ENCODE peak calls at places on chromosomes 2 and 18, in nine cellular contexts. T, G, Z, V, U, Q, L, S and A are unnamed samples.

GRCh38 chr18:24544141-24544498 is 83.7 kb downstream of the HRH4 start:
- DNase-seq in S (no peak), L (no peak), G (no peak), Q (no peak), T (no peak), U (peak), Z (no peak), V (no peak), A (no peak)

GRCh38 chr18:23547306-23547705 is 39.0 kb downstream of the NPC1 start:
- DNase-seq in Q (no peak), T (no peak), S (no peak), L (no peak), G (no peak), Z (no peak), V (no peak), U (no peak), A (no peak)

GRCh38 chr2:127570282-127571250 is 35.1 kb downstream of the MYO7B start:
- DNase-seq in S (peak), G (no peak), U (no peak), Q (no peak), L (no peak), Z (no peak), T (no peak), V (no peak), A (no peak)

GRCh38 chr2:8682719-8683667 is 1.1 kb downstream of the ID2 start:
- DNase-seq in U (peak), Q (peak), Z (no peak), G (peak), T (peak), L (no peak), V (no peak), S (peak), A (no peak)

GRCh38 chr2:375947-376307 is 88.0 kb upstream of the ALKAL2 start:
- DNase-seq in Z (no peak), Q (no peak), V (no peak), U (no peak), L (no peak), G (no peak), T (no peak), S (no peak), A (no peak)

GRCh38 chr18:60358516-60358915 is 14.1 kb downstream of the MC4R start:
- DNase-seq in L (no peak), U (no peak), T (no peak), V (no peak), G (no peak), Q (no peak), S (peak), Z (no peak), A (no peak)

GRCh38 chr18:13532406-13533075 is 193.8 kb downstream of the FAM210A start:
- DNase-seq in Q (no peak), V (no peak), L (no peak), Z (no peak), T (no peak), U (no peak), S (no peak), G (no peak), A (no peak)

GRCh38 chr2:19457809-19458208 is 99.4 kb upstream of the OSR1 start:
- DNase-seq in Q (no peak), T (no peak), L (no peak), U (no peak), S (no peak), G (no peak), V (no peak), Z (no peak), A (no peak)

GRCh38 chr2:36468463-36469266 is 113.1 kb downstream of the CRIM1 start:
- DNase-seq in V (no peak), U (no peak), Q (no peak), G (no peak), L (no peak), S (peak), Z (no peak), T (no peak), A (no peak)

GRCh38 chr18:46054956-46055831 is 16.9 kb downstream of the PSTPIP2 start:
- DNase-seq in T (no peak), G (no peak), Q (no peak), S (no peak), U (no peak), V (no peak), Z (no peak), L (no peak), A (no peak)

GRCh38 chr2:182980652-182981051 is 57.6 kb downstream of the NCKAP1 start:
- DNase-seq in U (no peak), G (no peak), L (no peak), V (no peak), Q (no peak), Z (no peak), T (no peak), S (no peak), A (no peak)

GRCh38 chr2:157900203-157900602 is 24.1 kb upstream of the ACVR1 start:
- DNase-seq in T (no peak), G (no peak), U (no peak), Q (no peak), L (no peak), Z (no peak), V (no peak), S (peak), A (no peak)

GRCh38 chr2:126834006-126834659 is 64.6 kb upstream of the TEX51 start:
- DNase-seq in T (no peak), U (no peak), Q (no peak), L (no peak), S (no peak), Z (no peak), V (no peak), G (no peak), A (no peak)

GRCh38 chr2:50952596-50952995 is 79.3 kb downstream of the NRXN1 start:
- DNase-seq in L (no peak), T (no peak), Q (no peak), S (peak), U (no peak), Z (no peak), V (no peak), G (no peak), A (no peak)

GRCh38 chr2:133004623-133005022 is 334.6 kb upstream of the LYPD1 start:
- DNase-seq in V (no peak), Q (no peak), S (no peak), U (no peak), Z (no peak), T (no peak), L (no peak), G (no peak), A (no peak)

GRCh38 chr18:58144106-58144505 is 100.1 kb downstream of the NEDD4L start:
- DNase-seq in L (no peak), Q (no peak), V (no peak), S (no peak), T (no peak), G (no peak), U (no peak), Z (no peak), A (no peak)

GRCh38 chr2:195612515-195613495 is 44.2 kb upstream of the SLC39A10 start:
- DNase-seq in G (no peak), V (no peak), U (peak), L (no peak), Q (no peak), Z (no peak), S (peak), T (no peak), A (no peak)

GRCh38 chr2:118168606-118169005 is 80.3 kb downstream of the INSIG2 start:
- DNase-seq in V (no peak), U (no peak), Q (no peak), T (no peak), L (no peak), Z (no peak), S (no peak), G (no peak), A (no peak)

GRCh38 chr2:171545086-171545485 is 22.8 kb downstream of the CYBRD1 start:
- DNase-seq in S (no peak), T (no peak), V (peak), U (no peak), Z (no peak), Q (no peak), L (no peak), G (no peak), A (no peak)

GRCh38 chr18:50312296-50313030 is 25.0 kb upstream of the CXXC1 start:
- DNase-seq in T (no peak), S (no peak), V (no peak), U (no peak), Z (no peak), L (no peak), Q (no peak), G (no peak), A (no peak)

GRCh38 chr2:191701696-191702095 is 23.8 kb downstream of the NABP1 start:
- DNase-seq in S (peak), V (no peak), L (no peak), Z (no peak), T (no peak), Q (no peak), U (no peak), G (no peak), A (no peak)